ENCODE peak calls at places on chromosomes 1 and 21, in nine cellular contexts. One of them, this sample, is unnamed.
A peak's percentile ranks its signal among the peaks of the same experiment; 100 is the strongest.

GRCh38 chr1:209104646-209105045 is 478.9 kb upstream of the CAMK1G start:
- DNase-seq in AG09309: no peak
- DNase-seq in HFF-Myc: no peak
- DNase-seq in right lobe of liver: no peak
- DNase-seq in Calu3: no peak
- DNase-seq in progenitor cell of endocrine pancreas: no peak
- DNase-seq in GM12878: no peak
- DNase-seq in foreskin fibroblast: no peak
- DNase-seq in GM23338: no peak
- DNase-seq in this sample: no peak

GRCh38 chr1:35377553-35377952 is 109.0 kb downstream of the ZMYM4 start:
- DNase-seq in AG09309: no peak
- DNase-seq in HFF-Myc: no peak
- DNase-seq in right lobe of liver: no peak
- DNase-seq in Calu3: no peak
- DNase-seq in progenitor cell of endocrine pancreas: no peak
- DNase-seq in GM12878: no peak
- DNase-seq in foreskin fibroblast: peak; percentile 24
- DNase-seq in GM23338: no peak
- DNase-seq in this sample: peak; percentile 2

GRCh38 chr1:241336335-241336734 is 20.7 kb downstream of the RGS7 start:
- DNase-seq in AG09309: peak; percentile 31
- DNase-seq in HFF-Myc: no peak
- DNase-seq in right lobe of liver: no peak
- DNase-seq in Calu3: peak; percentile 21
- DNase-seq in progenitor cell of endocrine pancreas: no peak
- DNase-seq in GM12878: no peak
- DNase-seq in foreskin fibroblast: peak; percentile 52
- DNase-seq in GM23338: no peak
- DNase-seq in this sample: no peak

GRCh38 chr1:76944942-76945341 is 77.7 kb downstream of the ST6GALNAC5 start:
- DNase-seq in AG09309: no peak
- DNase-seq in HFF-Myc: no peak
- DNase-seq in right lobe of liver: no peak
- DNase-seq in Calu3: no peak
- DNase-seq in progenitor cell of endocrine pancreas: no peak
- DNase-seq in GM12878: no peak
- DNase-seq in foreskin fibroblast: no peak
- DNase-seq in GM23338: no peak
- DNase-seq in this sample: no peak

GRCh38 chr21:42102063-42102462 is 30.9 kb downstream of the UMODL1 start:
- DNase-seq in AG09309: no peak
- DNase-seq in HFF-Myc: no peak
- DNase-seq in right lobe of liver: no peak
- DNase-seq in Calu3: no peak
- DNase-seq in progenitor cell of endocrine pancreas: no peak
- DNase-seq in GM12878: no peak
- DNase-seq in foreskin fibroblast: no peak
- DNase-seq in GM23338: no peak
- DNase-seq in this sample: peak; percentile 92

GRCh38 chr1:55010194-55010886 is 11.6 kb downstream of the BSND start:
- DNase-seq in AG09309: no peak
- DNase-seq in HFF-Myc: no peak
- DNase-seq in right lobe of liver: no peak
- DNase-seq in Calu3: no peak
- DNase-seq in progenitor cell of endocrine pancreas: no peak
- DNase-seq in GM12878: no peak
- DNase-seq in foreskin fibroblast: no peak
- DNase-seq in GM23338: no peak
- DNase-seq in this sample: no peak

GRCh38 chr1:38858833-38859560 is 575 bp downstream of the RRAGC start:
- DNase-seq in AG09309: no peak
- DNase-seq in HFF-Myc: no peak
- DNase-seq in right lobe of liver: peak; percentile 83
- DNase-seq in Calu3: peak; percentile 43
- DNase-seq in progenitor cell of endocrine pancreas: no peak
- DNase-seq in GM12878: no peak
- DNase-seq in foreskin fibroblast: peak; percentile 40
- DNase-seq in GM23338: no peak
- DNase-seq in this sample: peak; percentile 37

GRCh38 chr1:60049188-60049587 is 24.4 kb downstream of the C1orf87 start:
- DNase-seq in AG09309: no peak
- DNase-seq in HFF-Myc: no peak
- DNase-seq in right lobe of liver: no peak
- DNase-seq in Calu3: no peak
- DNase-seq in progenitor cell of endocrine pancreas: no peak
- DNase-seq in GM12878: no peak
- DNase-seq in foreskin fibroblast: no peak
- DNase-seq in GM23338: no peak
- DNase-seq in this sample: no peak

GRCh38 chr1:36112823-36113222 is 12.2 kb downstream of the COL8A2 start:
- DNase-seq in AG09309: no peak
- DNase-seq in HFF-Myc: no peak
- DNase-seq in right lobe of liver: no peak
- DNase-seq in Calu3: no peak
- DNase-seq in progenitor cell of endocrine pancreas: no peak
- DNase-seq in GM12878: no peak
- DNase-seq in foreskin fibroblast: no peak
- DNase-seq in GM23338: no peak
- DNase-seq in this sample: no peak

GRCh38 chr1:155016231-155016831 is 13.7 kb downstream of the ZBTB7B start:
- DNase-seq in AG09309: no peak
- DNase-seq in HFF-Myc: no peak
- DNase-seq in right lobe of liver: no peak
- DNase-seq in Calu3: no peak
- DNase-seq in progenitor cell of endocrine pancreas: no peak
- DNase-seq in GM12878: no peak
- DNase-seq in foreskin fibroblast: no peak
- DNase-seq in GM23338: no peak
- DNase-seq in this sample: no peak

GRCh38 chr1:107649023-107649422 is 316.0 kb downstream of the VAV3 start:
- DNase-seq in AG09309: no peak
- DNase-seq in HFF-Myc: no peak
- DNase-seq in right lobe of liver: no peak
- DNase-seq in Calu3: no peak
- DNase-seq in progenitor cell of endocrine pancreas: no peak
- DNase-seq in GM12878: no peak
- DNase-seq in foreskin fibroblast: no peak
- DNase-seq in GM23338: no peak
- DNase-seq in this sample: no peak

GRCh38 chr1:243354511-243355153 is 98.8 kb downstream of the SDCCAG8 start:
- DNase-seq in AG09309: no peak
- DNase-seq in HFF-Myc: no peak
- DNase-seq in right lobe of liver: no peak
- DNase-seq in Calu3: no peak
- DNase-seq in progenitor cell of endocrine pancreas: no peak
- DNase-seq in GM12878: no peak
- DNase-seq in foreskin fibroblast: no peak
- DNase-seq in GM23338: no peak
- DNase-seq in this sample: no peak

GRCh38 chr1:37867784-37868183 is 8.4 kb upstream of the MTF1 start:
- DNase-seq in AG09309: no peak
- DNase-seq in HFF-Myc: no peak
- DNase-seq in right lobe of liver: no peak
- DNase-seq in Calu3: no peak
- DNase-seq in progenitor cell of endocrine pancreas: no peak
- DNase-seq in GM12878: no peak
- DNase-seq in foreskin fibroblast: no peak
- DNase-seq in GM23338: peak; percentile 57
- DNase-seq in this sample: no peak

GRCh38 chr1:219271914-219272545 is 98.4 kb downstream of the LYPLAL1 start:
- DNase-seq in AG09309: no peak
- DNase-seq in HFF-Myc: no peak
- DNase-seq in right lobe of liver: no peak
- DNase-seq in Calu3: no peak
- DNase-seq in progenitor cell of endocrine pancreas: no peak
- DNase-seq in GM12878: no peak
- DNase-seq in foreskin fibroblast: no peak
- DNase-seq in GM23338: no peak
- DNase-seq in this sample: no peak

GRCh38 chr1:47471163-47471562 is 33.3 kb downstream of the FOXD2 start:
- DNase-seq in AG09309: peak; percentile 13
- DNase-seq in HFF-Myc: peak; percentile 19
- DNase-seq in right lobe of liver: no peak
- DNase-seq in Calu3: no peak
- DNase-seq in progenitor cell of endocrine pancreas: no peak
- DNase-seq in GM12878: no peak
- DNase-seq in foreskin fibroblast: peak; percentile 24
- DNase-seq in GM23338: no peak
- DNase-seq in this sample: no peak

GRCh38 chr1:230643887-230644286 is 1.6 kb downstream of the COG2 start:
- DNase-seq in AG09309: no peak
- DNase-seq in HFF-Myc: no peak
- DNase-seq in right lobe of liver: no peak
- DNase-seq in Calu3: peak; percentile 39
- DNase-seq in progenitor cell of endocrine pancreas: no peak
- DNase-seq in GM12878: no peak
- DNase-seq in foreskin fibroblast: no peak
- DNase-seq in GM23338: no peak
- DNase-seq in this sample: no peak

GRCh38 chr1:78699813-78700212 is 50.2 kb downstream of the IFI44 start:
- DNase-seq in AG09309: no peak
- DNase-seq in HFF-Myc: no peak
- DNase-seq in right lobe of liver: no peak
- DNase-seq in Calu3: no peak
- DNase-seq in progenitor cell of endocrine pancreas: no peak
- DNase-seq in GM12878: no peak
- DNase-seq in foreskin fibroblast: no peak
- DNase-seq in GM23338: no peak
- DNase-seq in this sample: no peak

GRCh38 chr1:203296456-203297073 is 8.8 kb upstream of the BTG2 start:
- DNase-seq in AG09309: no peak
- DNase-seq in HFF-Myc: no peak
- DNase-seq in right lobe of liver: no peak
- DNase-seq in Calu3: no peak
- DNase-seq in progenitor cell of endocrine pancreas: no peak
- DNase-seq in GM12878: no peak
- DNase-seq in foreskin fibroblast: no peak
- DNase-seq in GM23338: no peak
- DNase-seq in this sample: no peak

GRCh38 chr1:188489336-188490112 is 1660.8 kb downstream of the PLA2G4A start:
- DNase-seq in AG09309: no peak
- DNase-seq in HFF-Myc: no peak
- DNase-seq in right lobe of liver: no peak
- DNase-seq in Calu3: peak; percentile 37
- DNase-seq in progenitor cell of endocrine pancreas: no peak
- DNase-seq in GM12878: no peak
- DNase-seq in foreskin fibroblast: peak; percentile 23
- DNase-seq in GM23338: peak; percentile 11
- DNase-seq in this sample: no peak

GRCh38 chr1:12088607-12089006 is 25.5 kb downstream of the TNFRSF8 start:
- DNase-seq in AG09309: no peak
- DNase-seq in HFF-Myc: no peak
- DNase-seq in right lobe of liver: no peak
- DNase-seq in Calu3: no peak
- DNase-seq in progenitor cell of endocrine pancreas: no peak
- DNase-seq in GM12878: no peak
- DNase-seq in foreskin fibroblast: no peak
- DNase-seq in GM23338: no peak
- DNase-seq in this sample: no peak

GRCh38 chr1:227318003-227318851 is at the start of gene CDC42BPA:
- DNase-seq in AG09309: peak; percentile 58
- DNase-seq in HFF-Myc: peak; percentile 44
- DNase-seq in right lobe of liver: peak; percentile 80
- DNase-seq in Calu3: peak; percentile 83
- DNase-seq in progenitor cell of endocrine pancreas: peak; percentile 71
- DNase-seq in GM12878: no peak
- DNase-seq in foreskin fibroblast: peak; percentile 83
- DNase-seq in GM23338: peak; percentile 80
- DNase-seq in this sample: no peak

GRCh38 chr1:207579436-207579799 is 65.5 kb upstream of the CR1L start:
- DNase-seq in AG09309: peak; percentile 20
- DNase-seq in HFF-Myc: peak; percentile 61
- DNase-seq in right lobe of liver: peak; percentile 53
- DNase-seq in Calu3: peak; percentile 77
- DNase-seq in progenitor cell of endocrine pancreas: peak; percentile 18
- DNase-seq in GM12878: peak; percentile 17
- DNase-seq in foreskin fibroblast: peak; percentile 42
- DNase-seq in GM23338: peak; percentile 95
- DNase-seq in this sample: no peak

GRCh38 chr1:245751671-245752070 is 596.9 kb downstream of the KIF26B start:
- DNase-seq in AG09309: no peak
- DNase-seq in HFF-Myc: peak; percentile 36
- DNase-seq in right lobe of liver: no peak
- DNase-seq in Calu3: no peak
- DNase-seq in progenitor cell of endocrine pancreas: no peak
- DNase-seq in GM12878: no peak
- DNase-seq in foreskin fibroblast: peak; percentile 33
- DNase-seq in GM23338: no peak
- DNase-seq in this sample: no peak

GRCh38 chr1:53410100-53410541 is 49.1 kb upstream of the DMRTB1 start:
- DNase-seq in AG09309: no peak
- DNase-seq in HFF-Myc: no peak
- DNase-seq in right lobe of liver: no peak
- DNase-seq in Calu3: no peak
- DNase-seq in progenitor cell of endocrine pancreas: no peak
- DNase-seq in GM12878: peak; percentile 36
- DNase-seq in foreskin fibroblast: no peak
- DNase-seq in GM23338: peak; percentile 36
- DNase-seq in this sample: no peak
- TF ChIP-seq CTCF in AG09309: no peak
- TF ChIP-seq CTCF in HFF-Myc: no peak
- TF ChIP-seq CTCF in right lobe of liver: no peak
- TF ChIP-seq CTCF in Calu3: no peak
- TF ChIP-seq CTCF in progenitor cell of endocrine pancreas: no peak
- TF ChIP-seq CTCF in GM12878: no peak
- TF ChIP-seq CTCF in foreskin fibroblast: no peak
- TF ChIP-seq CTCF in GM23338: no peak
- TF ChIP-seq CTCF in this sample: no peak

GRCh38 chr1:29972664-29973063 is 736.3 kb downstream of the PTPRU start:
- DNase-seq in AG09309: no peak
- DNase-seq in HFF-Myc: no peak
- DNase-seq in right lobe of liver: no peak
- DNase-seq in Calu3: no peak
- DNase-seq in progenitor cell of endocrine pancreas: no peak
- DNase-seq in GM12878: no peak
- DNase-seq in foreskin fibroblast: no peak
- DNase-seq in GM23338: no peak
- DNase-seq in this sample: no peak
- TF ChIP-seq CTCF in AG09309: no peak
- TF ChIP-seq CTCF in HFF-Myc: no peak
- TF ChIP-seq CTCF in right lobe of liver: no peak
- TF ChIP-seq CTCF in Calu3: no peak
- TF ChIP-seq CTCF in progenitor cell of endocrine pancreas: no peak
- TF ChIP-seq CTCF in GM12878: no peak
- TF ChIP-seq CTCF in foreskin fibroblast: no peak
- TF ChIP-seq CTCF in GM23338: no peak
- TF ChIP-seq CTCF in this sample: no peak

GRCh38 chr21:34801519-34802132 is 132.8 kb downstream of the CLIC6 start:
- DNase-seq in AG09309: no peak
- DNase-seq in HFF-Myc: no peak
- DNase-seq in right lobe of liver: no peak
- DNase-seq in Calu3: peak; percentile 21
- DNase-seq in progenitor cell of endocrine pancreas: no peak
- DNase-seq in GM12878: no peak
- DNase-seq in foreskin fibroblast: no peak
- DNase-seq in GM23338: peak; percentile 76
- DNase-seq in this sample: no peak
- TF ChIP-seq CTCF in AG09309: peak; percentile 19
- TF ChIP-seq CTCF in HFF-Myc: peak; percentile 38
- TF ChIP-seq CTCF in right lobe of liver: no peak
- TF ChIP-seq CTCF in Calu3: no peak
- TF ChIP-seq CTCF in progenitor cell of endocrine pancreas: peak; percentile 39
- TF ChIP-seq CTCF in GM12878: peak; percentile 73
- TF ChIP-seq CTCF in foreskin fibroblast: peak; percentile 22
- TF ChIP-seq CTCF in GM23338: peak; percentile 80
- TF ChIP-seq CTCF in this sample: peak; percentile 36

GRCh38 chr1:223133301-223133823 is 9.7 kb downstream of the TLR5 start:
- DNase-seq in AG09309: no peak
- DNase-seq in HFF-Myc: no peak
- DNase-seq in right lobe of liver: no peak
- DNase-seq in Calu3: no peak
- DNase-seq in progenitor cell of endocrine pancreas: no peak
- DNase-seq in GM12878: no peak
- DNase-seq in foreskin fibroblast: no peak
- DNase-seq in GM23338: no peak
- DNase-seq in this sample: no peak
- TF ChIP-seq CTCF in AG09309: no peak
- TF ChIP-seq CTCF in HFF-Myc: no peak
- TF ChIP-seq CTCF in right lobe of liver: no peak
- TF ChIP-seq CTCF in Calu3: no peak
- TF ChIP-seq CTCF in progenitor cell of endocrine pancreas: no peak
- TF ChIP-seq CTCF in GM12878: no peak
- TF ChIP-seq CTCF in foreskin fibroblast: no peak
- TF ChIP-seq CTCF in GM23338: no peak
- TF ChIP-seq CTCF in this sample: no peak

This sample was measured in kidney epithelial cell.